ENCODE peak calls at places on chromosomes 5 and 9, in six cellular contexts. H is activated CD8-positive, alpha-beta memory T cell treated with anti-CD3 and anti-CD28 coated beads for 4 hours; Y is EL; M is NCI-H1092 treated with DMSO at 0.1 percent for 48 hours; U is PC-3; F is T-helper 2 cell. K is an unnamed sample.

GRCh38 chr5:81179959-81180358 is 53.2 kb upstream of the CKMT2 start:
- DNase-seq in H (no peak), Y (no peak), M (no peak), U (no peak), F (no peak), K (no peak)

GRCh38 chr5:128199104-128199503 is 115.5 kb downstream of the SLC12A2 start:
- DNase-seq in H (no peak), Y (peak), M (no peak), U (peak), F (no peak), K (no peak)

GRCh38 chr5:113052041-113052795 is 75.6 kb downstream of the DCP2 start:
- DNase-seq in H (no peak), Y (peak), M (no peak), U (no peak), F (no peak), K (no peak)

GRCh38 chr9:128912270-128912853 is 8.4 kb upstream of the PHYHD1 start:
- DNase-seq in H (no peak), Y (peak), M (no peak), U (peak), F (no peak), K (no peak)

GRCh38 chr5:73118331-73119011 is 1.9 kb upstream of the TMEM171 start:
- DNase-seq in H (no peak), Y (no peak), M (peak), U (no peak), F (no peak), K (peak)

GRCh38 chr9:127919253-127919815 is 2.5 kb upstream of the ST6GALNAC4 start:
- DNase-seq in H (no peak), Y (peak), M (no peak), U (peak), F (no peak), K (no peak)

GRCh38 chr9:134642385-134643181 is 980 bp downstream of the COL5A1 start:
- DNase-seq in H (no peak), Y (peak), M (no peak), U (peak), F (no peak), K (no peak)

GRCh38 chr5:172353271-172353807 is 69.8 kb upstream of the UBTD2 start:
- DNase-seq in H (no peak), Y (no peak), M (no peak), U (no peak), F (no peak), K (no peak)

GRCh38 chr5:95903838-95904237 is 57.8 kb downstream of the ELL2 start:
- DNase-seq in H (no peak), Y (no peak), M (no peak), U (no peak), F (no peak), K (no peak)

GRCh38 chr9:86731511-86731993 is 215.8 kb downstream of the GAS1 start:
- DNase-seq in H (no peak), Y (peak), M (no peak), U (peak), F (no peak), K (no peak)

GRCh38 chr5:79181419-79182022 is 54.4 kb upstream of the JMY start:
- DNase-seq in H (no peak), Y (no peak), M (no peak), U (no peak), F (no peak), K (no peak)

GRCh38 chr5:155106221-155106620 is 92.7 kb downstream of the KIF4B start:
- DNase-seq in H (no peak), Y (no peak), M (no peak), U (no peak), F (no peak), K (no peak)

GRCh38 chr5:17221843-17222614 is 4.6 kb downstream of the BASP1 start:
- DNase-seq in H (no peak), Y (no peak), M (no peak), U (no peak), F (no peak), K (no peak)

GRCh38 chr9:2336055-2336454 is 285.5 kb upstream of the VLDLR start:
- DNase-seq in H (no peak), Y (peak), M (no peak), U (no peak), F (no peak), K (peak)